ENCODE peak calls at places on chromosomes 6 and 20, in nine cellular contexts. H is AG09309; R is MCF 10A; V is dermis microvascular lymphatic vessel endothelial cell; W is activated T-helper 1 cell treated with anti-CD3 and anti-CD28 coated beads, Interleukin-12 subunit alpha, Interleukin-12 subunit beta, Interleukin-2, Interleukin-4 antibody, amounts not matched to agents 30 ng/mL and 10 ng/mL and 1 ng/mL, durations not matched to agents 14 hours and 24 hours and 36 hours; Q is left cardiac atrium; J is effector CD4-positive, alpha-beta T cell; N is RPMI8226; D is stimulated activated CD4-positive, alpha-beta T cell treated with anti-CD3 and anti-CD28 coated beads, Interleukin-12 subunit alpha, Interleukin-12 subunit beta, amount 100 ng/mL, for 48 hours. L is an unnamed sample.
A peak's percentile ranks its signal among the peaks of the same experiment; 100 is the strongest.

GRCh38 chr20:56431451-56431850 is 19.4 kb downstream of the CASS4 start:
- DNase-seq in Q (no peak), D (no peak), V (no peak), R (no peak), N (no peak), J (no peak), H (no peak), W (no peak), L (no peak)

GRCh38 chr6:52352239-52353008 is 9.5 kb upstream of the PAQR8 start:
- DNase-seq in V (peak; percentile 85), D (no peak), N (peak; percentile 83), R (peak; percentile 95), W (no peak), H (peak; percentile 85), J (no peak), Q (peak; percentile 31), L (peak; percentile 96)

GRCh38 chr20:1513801-1514200 is 22.6 kb upstream of the SIRPB2 start:
- DNase-seq in H (no peak), D (no peak), R (no peak), V (no peak), J (no peak), N (no peak), W (no peak), Q (no peak), L (no peak)

GRCh38 chr6:81589465-81590313 is 162.8 kb downstream of the TENT5A start:
- DNase-seq in W (no peak), D (no peak), Q (no peak), N (no peak), R (no peak), H (no peak), V (peak; percentile 2), J (no peak), L (no peak)

GRCh38 chr20:37833172-37833915 is 69.6 kb upstream of the VSTM2L start:
- DNase-seq in R (no peak), D (no peak), H (no peak), J (no peak), W (no peak), V (no peak), N (no peak), Q (no peak), L (no peak)

GRCh38 chr6:68071740-68072139 is 563.3 kb upstream of the ADGRB3 start:
- DNase-seq in J (no peak), Q (no peak), N (no peak), V (no peak), D (no peak), W (no peak), H (no peak), R (no peak), L (no peak)

GRCh38 chr6:126721581-126722145 is 381.7 kb downstream of the CENPW start:
- DNase-seq in Q (no peak), J (no peak), W (no peak), D (no peak), N (no peak), V (peak; percentile 63), R (peak; percentile 31), H (peak; percentile 73), L (peak; percentile 76)

GRCh38 chr6:105753184-105754097 is 332.7 kb upstream of the PRDM1 start:
- DNase-seq in N (no peak), V (no peak), Q (no peak), H (peak; percentile 32), J (no peak), W (no peak), D (no peak), R (peak; percentile 54), L (peak; percentile 87)

GRCh38 chr6:38776515-38776914 is 61.4 kb downstream of the DNAH8 start:
- DNase-seq in D (no peak), H (no peak), J (no peak), R (no peak), Q (no peak), N (no peak), V (no peak), W (no peak), L (peak; percentile 83)

GRCh38 chr20:21398109-21398480 is 769 bp upstream of the NKX2-4 start:
- DNase-seq in R (no peak), Q (no peak), N (no peak), W (no peak), V (no peak), D (no peak), J (no peak), H (no peak), L (no peak)

GRCh38 chr6:23055523-23055922 is 486.2 kb downstream of the HDGFL1 start:
- DNase-seq in Q (no peak), D (no peak), W (no peak), H (no peak), N (no peak), R (no peak), V (no peak), J (no peak), L (no peak)

GRCh38 chr6:149851461-149851860 is 12.7 kb downstream of the LRP11 start:
- DNase-seq in D (no peak), N (no peak), Q (no peak), W (no peak), R (peak; percentile 68), H (no peak), V (no peak), J (no peak), L (peak; percentile 28)

L was measured in mammary epithelial cell.